ENCODE peak calls at places on chromosomes 11 and 22, in seven cellular contexts. B is iPS-NIHi11; M is pons; Z is activated CD8-positive, alpha-beta T cell treated with anti-CD3 and anti-CD28 coated beads for 36 hours; O is ACHN; E is upper lobe of left lung; L is progenitor cell of endocrine pancreas. F is an unnamed sample.
A peak's percentile ranks its signal among the peaks of the same experiment; 100 is the strongest.

GRCh38 chr11:67371549-67372231 is 1.7 kb downstream of the CLCF1 start:
- DNase-seq in B (peak; percentile 73), M (no peak), Z (peak; percentile 45), O (peak; percentile 65), E (peak; percentile 53), L (no peak), F (peak; percentile 54)

GRCh38 chr22:46256358-46256958 is 6.4 kb upstream of the CDPF1 start:
- DNase-seq in B (no peak), M (no peak), Z (no peak), O (no peak), E (no peak), L (no peak), F (no peak)

GRCh38 chr11:68471360-68472340 is 11.1 kb downstream of the PPP6R3 start:
- DNase-seq in B (no peak), M (no peak), Z (peak; percentile 78), O (peak; percentile 19), E (no peak), L (no peak), F (no peak)

GRCh38 chr11:32772731-32773130 is 21.7 kb downstream of the CCDC73 start:
- DNase-seq in B (no peak), M (no peak), Z (no peak), O (no peak), E (no peak), L (no peak), F (no peak)

GRCh38 chr11:45260047-45260446 is 26.1 kb downstream of the SYT13 start:
- DNase-seq in B (no peak), M (no peak), Z (no peak), O (peak; percentile 4), E (no peak), L (no peak), F (no peak)

GRCh38 chr11:47714554-47715081 is 551 bp downstream of the AGBL2 start:
- DNase-seq in B (no peak), M (no peak), Z (peak; percentile 35), O (peak; percentile 18), E (no peak), L (no peak), F (peak; percentile 75)

GRCh38 chr11:69140635-69141034 is 15.1 kb upstream of the SMIM38 start:
- DNase-seq in B (no peak), M (peak; percentile 11), Z (no peak), O (no peak), E (no peak), L (no peak), F (no peak)

GRCh38 chr11:69636512-69636866 is 4.5 kb upstream of the CCND1 start:
- DNase-seq in B (peak; percentile 73), M (peak; percentile 34), Z (no peak), O (no peak), E (peak; percentile 55), L (peak; percentile 71), F (peak; percentile 74)

GRCh38 chr11:30987819-30988218 is 381.7 kb downstream of the DCDC1 start:
- DNase-seq in B (no peak), M (no peak), Z (no peak), O (no peak), E (no peak), L (no peak), F (no peak)

GRCh38 chr11:43992138-43992537 is 49.7 kb downstream of the C11orf96 start:
- DNase-seq in B (no peak), M (no peak), Z (no peak), O (no peak), E (no peak), L (no peak), F (no peak)

GRCh38 chr11:45021692-45022130 is 71.0 kb upstream of the TP53I11 start:
- DNase-seq in B (peak; percentile 52), M (peak; percentile 32), Z (no peak), O (no peak), E (peak; percentile 31), L (no peak), F (peak; percentile 77)

GRCh38 chr11:57047610-57048009 is 58.9 kb downstream of the OR5AK2 start:
- DNase-seq in B (no peak), M (no peak), Z (no peak), O (no peak), E (no peak), L (no peak), F (no peak)

GRCh38 chr11:18236664-18237356 is at the start of gene SAA4:
- DNase-seq in B (no peak), M (no peak), Z (no peak), O (no peak), E (no peak), L (no peak), F (no peak)

GRCh38 chr11:8671242-8671641 is 11.2 kb downstream of the TRIM66 start:
- DNase-seq in B (peak; percentile 75), M (peak; percentile 87), Z (no peak), O (peak; percentile 87), E (no peak), L (no peak), F (peak; percentile 95)

GRCh38 chr22:22756109-22756508 is 111.7 kb downstream of the GGTLC2 start:
- DNase-seq in B (no peak), M (no peak), Z (no peak), O (no peak), E (no peak), L (no peak), F (no peak)

GRCh38 chr11:73267921-73268540 is 4.1 kb upstream of the P2RY6 start:
- DNase-seq in B (no peak), M (no peak), Z (no peak), O (no peak), E (no peak), L (no peak), F (no peak)

GRCh38 chr11:119474682-119475596 is 52.0 kb upstream of the THY1 start:
- DNase-seq in B (peak; percentile 86), M (peak; percentile 79), Z (peak; percentile 72), O (peak; percentile 62), E (peak; percentile 47), L (peak; percentile 59), F (peak; percentile 77)

GRCh38 chr11:24588075-24588474 is 91.2 kb downstream of the LUZP2 start:
- DNase-seq in B (no peak), M (no peak), Z (no peak), O (peak; percentile 60), E (no peak), L (no peak), F (no peak)

GRCh38 chr11:121961228-121961860 is 154.7 kb downstream of the BLID start:
- DNase-seq in B (no peak), M (no peak), Z (no peak), O (no peak), E (no peak), L (no peak), F (no peak)

GRCh38 chr11:66123902-66124301 is 53.8 kb downstream of the PACS1 start:
- DNase-seq in B (no peak), M (no peak), Z (no peak), O (no peak), E (no peak), L (no peak), F (no peak)

GRCh38 chr11:94815705-94816344 is 47.7 kb downstream of the AMOTL1 start:
- DNase-seq in B (no peak), M (no peak), Z (no peak), O (peak; percentile 38), E (no peak), L (no peak), F (peak; percentile 30)

GRCh38 chr11:77510095-77510494 is 36.2 kb upstream of the PAK1 start:
- DNase-seq in B (no peak), M (no peak), Z (no peak), O (no peak), E (no peak), L (no peak), F (no peak)

GRCh38 chr11:62665630-62666258 is 632 bp downstream of the CSKMT start:
- DNase-seq in B (no peak), M (peak; percentile 25), Z (peak; percentile 80), O (peak; percentile 47), E (peak; percentile 46), L (no peak), F (peak; percentile 71)

GRCh38 chr11:31500560-31500959 is 8.9 kb downstream of the IMMP1L start:
- DNase-seq in B (no peak), M (no peak), Z (no peak), O (no peak), E (no peak), L (no peak), F (no peak)

GRCh38 chr11:86119062-86119461 is 50.2 kb upstream of the PICALM start:
- DNase-seq in B (no peak), M (no peak), Z (no peak), O (no peak), E (no peak), L (no peak), F (no peak)

GRCh38 chr22:46081831-46082210 is 68.5 kb upstream of the PPARA start:
- DNase-seq in B (no peak), M (no peak), Z (no peak), O (no peak), E (peak; percentile 13), L (no peak), F (peak; percentile 41)

GRCh38 chr11:118126082-118126838 is 26.4 kb downstream of the SCN4B start:
- DNase-seq in B (no peak), M (no peak), Z (no peak), O (peak; percentile 29), E (no peak), L (no peak), F (peak; percentile 2)

GRCh38 chr22:26552466-26552865 is 37.5 kb downstream of the TPST2 start:
- DNase-seq in B (no peak), M (no peak), Z (no peak), O (no peak), E (no peak), L (no peak), F (no peak)

GRCh38 chr11:110091995-110092576 is 1.1 kb upstream of the ZC3H12C start:
- DNase-seq in B (no peak), M (peak; percentile 43), Z (no peak), O (no peak), E (no peak), L (no peak), F (peak; percentile 46)

GRCh38 chr11:68213135-68213515 is at the start of gene KMT5B:
- DNase-seq in B (peak; percentile 58), M (no peak), Z (peak; percentile 57), O (no peak), E (no peak), L (no peak), F (peak; percentile 20)

GRCh38 chr11:64727131-64727530 is 4.1 kb upstream of the NRXN2 start:
- DNase-seq in B (no peak), M (no peak), Z (no peak), O (no peak), E (no peak), L (no peak), F (no peak)

GRCh38 chr11:65553301-65554001 is 4.7 kb downstream of the LTBP3 start:
- DNase-seq in B (no peak), M (no peak), Z (peak; percentile 88), O (no peak), E (no peak), L (no peak), F (peak; percentile 61)

GRCh38 chr11:10666556-10666955 is 27.0 kb downstream of the IRAG1 start:
- DNase-seq in B (no peak), M (no peak), Z (no peak), O (no peak), E (no peak), L (no peak), F (no peak)

F was measured in cerebellar cortex.